ENCODE peak calls at places on chromosomes 11 and 22, in four cellular contexts. E, G, K and W are unnamed samples.
A peak's percentile ranks its signal among the peaks of the same experiment; 100 is the strongest.

GRCh38 chr22:46491936-46492335 is 45.5 kb downstream of the CELSR1 start:
- DNase-seq in G (no peak), K (no peak), E (no peak), W (peak; percentile 28)

GRCh38 chr22:33867118-33867863 is 53.0 kb downstream of the LARGE1 start:
- DNase-seq in E (no peak), K (no peak), G (no peak), W (no peak)

GRCh38 chr22:43884600-43885318 is 7.1 kb downstream of the PNPLA5 start:
- DNase-seq in E (peak; percentile 61), G (peak; percentile 84), K (peak; percentile 49), W (no peak)

GRCh38 chr11:128765571-128766530 is 72.0 kb downstream of the FLI1 start:
- DNase-seq in G (no peak), K (no peak), E (no peak), W (no peak)

GRCh38 chr11:32434387-32435151 is 770 bp downstream of the WT1 start:
- DNase-seq in K (no peak), E (no peak), G (no peak), W (no peak)

GRCh38 chr11:2395856-2396255 is 4.7 kb upstream of the TSSC4 start:
- DNase-seq in E (no peak), G (no peak), K (no peak), W (no peak)

GRCh38 chr11:125091247-125091876 is 20.1 kb downstream of the TMEM218 start:
- DNase-seq in K (no peak), E (peak; percentile 62), G (no peak), W (peak; percentile 57)

GRCh38 chr11:112706863-112707262 is 254.4 kb upstream of the NCAM1 start:
- DNase-seq in G (no peak), K (no peak), E (no peak), W (no peak)

GRCh38 chr11:77201991-77202841 is 74.2 kb downstream of the MYO7A start:
- DNase-seq in G (no peak), E (peak; percentile 45), K (no peak), W (no peak)

GRCh38 chr11:1573847-1574255 is 1.8 kb upstream of the DUSP8 start:
- DNase-seq in E (peak; percentile 71), G (peak; percentile 81), K (no peak), W (no peak)

GRCh38 chr22:50236731-50237409 is 8.0 kb downstream of the TUBGCP6 start:
- DNase-seq in G (peak; percentile 36), E (no peak), K (no peak), W (no peak)

GRCh38 chr11:33659370-33660139 is 41.1 kb downstream of the C11orf91 start:
- DNase-seq in K (no peak), G (no peak), E (no peak), W (no peak)

GRCh38 chr11:124541204-124541603 is 2.2 kb downstream of the OR8B12 start:
- DNase-seq in K (no peak), E (no peak), G (no peak), W (no peak)

GRCh38 chr11:11391796-11392195 is 38.7 kb upstream of the CSNK2A3 start:
- DNase-seq in E (no peak), G (peak; percentile 60), K (no peak), W (peak; percentile 92)

GRCh38 chr11:45169310-45170072 is 23.1 kb downstream of the PRDM11 start:
- DNase-seq in G (no peak), E (no peak), K (no peak), W (no peak)

GRCh38 chr22:24117942-24118341 is 63.3 kb upstream of the SUSD2 start:
- DNase-seq in K (no peak), E (no peak), G (peak; percentile 15), W (no peak)

GRCh38 chr11:108958446-108959123 is 293.7 kb downstream of the DDX10 start:
- DNase-seq in E (no peak), K (no peak), G (no peak), W (peak; percentile 62)

GRCh38 chr22:24076091-24076867 is 65.2 kb downstream of the CABIN1 start:
- DNase-seq in K (no peak), E (peak; percentile 35), G (no peak), W (no peak)

GRCh38 chr11:102318469-102318868 is 1.2 kb downstream of the BIRC3 start:
- DNase-seq in K (no peak), E (no peak), G (peak; percentile 43), W (no peak)

DNA sequence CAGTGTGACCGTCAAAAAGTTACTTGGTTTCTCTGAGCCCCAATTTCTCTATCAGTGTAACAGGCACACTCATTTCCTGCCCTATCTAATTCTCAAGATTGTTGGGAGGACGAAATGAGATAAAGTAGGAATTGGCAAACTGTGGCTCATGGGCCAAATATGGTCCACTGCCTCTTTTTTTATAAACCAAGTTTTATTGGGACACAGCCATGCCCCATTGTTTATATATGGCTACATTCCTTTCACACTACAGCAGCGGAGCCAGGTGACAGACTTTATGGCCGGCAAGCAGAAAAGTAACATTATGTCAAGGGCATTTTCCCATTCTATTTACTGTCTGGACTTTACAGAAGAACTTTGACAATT is 116.7 kb upstream of the TIMP3 start:
- DNase-seq in E (no peak), K (no peak), G (no peak), W (peak; percentile 37)
- TF ChIP-seq CTCF in E (no peak), K (no peak), G (no peak), W (no peak)

GRCh38 chr11:86151188-86152005 is 82.5 kb upstream of the PICALM start:
- DNase-seq in G (peak; percentile 59), E (peak; percentile 79), K (no peak), W (peak; percentile 23)

GRCh38 chr11:86153439-86153838 is 84.6 kb upstream of the PICALM start:
- DNase-seq in K (no peak), E (no peak), G (no peak), W (no peak)

GRCh38 chr11:86150826-86151187 is 81.9 kb upstream of the PICALM start:
- DNase-seq in G (no peak), E (no peak), K (no peak), W (no peak)

GRCh38 chr11:86152006-86152862 is 83.3 kb upstream of the PICALM start:
- DNase-seq in E (no peak), K (no peak), G (peak; percentile 58), W (peak; percentile 34)

DNA sequence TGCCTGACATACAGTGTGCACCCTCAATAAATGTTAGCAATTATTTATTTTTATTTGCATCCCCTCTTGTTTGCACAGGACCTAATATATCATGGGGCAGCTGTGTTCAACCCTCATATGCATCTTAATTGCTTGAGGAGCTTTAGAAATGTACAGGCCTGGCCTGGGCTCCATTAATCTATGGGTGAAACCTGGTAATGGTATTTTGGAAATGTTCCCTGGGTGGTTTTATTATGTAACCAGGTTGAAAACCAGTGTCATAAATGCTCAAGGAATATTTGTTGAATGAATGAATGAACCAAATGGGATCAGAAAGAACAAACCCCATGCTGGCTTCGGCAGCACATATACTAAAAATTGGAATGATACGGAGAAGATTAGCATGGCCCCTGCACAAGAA is 84.0 kb upstream of the PICALM start:
- DNase-seq in E (no peak), K (no peak), G (no peak), W (no peak)
- TF ChIP-seq CTCF in E (no peak), K (no peak), G (no peak), W (no peak)

GRCh38 chr11:8911040-8911823 is at the start of gene AKIP1:
- DNase-seq in K (peak; percentile 86), G (peak; percentile 93), E (peak; percentile 98), W (peak; percentile 86)

GRCh38 chr11:8914661-8915018 is 3.7 kb downstream of the AKIP1 start:
- DNase-seq in G (no peak), K (no peak), E (no peak), W (no peak)

GRCh38 chr11:8917157-8917820 is 6.3 kb downstream of the AKIP1 start:
- DNase-seq in G (no peak), K (no peak), E (peak; percentile 76), W (peak; percentile 70)

GRCh38 chr11:8910662-8911039 is 338 bp upstream of the AKIP1 start:
- DNase-seq in G (no peak), K (no peak), E (no peak), W (no peak)

GRCh38 chr11:8913961-8914660 is 3.1 kb downstream of the AKIP1 start:
- DNase-seq in G (peak; percentile 36), K (no peak), E (no peak), W (no peak)
- TF ChIP-seq CTCF in G (peak; percentile 70), K (peak; percentile 41), E (peak; percentile 63), W (peak; percentile 78)

GRCh38 chr11:12961615-12962014 is 47.5 kb upstream of the RASSF10 start:
- DNase-seq in K (no peak), G (no peak), E (no peak), W (peak; percentile 18)
- TF ChIP-seq CTCF in K (no peak), G (no peak), E (no peak), W (no peak)

DNA sequence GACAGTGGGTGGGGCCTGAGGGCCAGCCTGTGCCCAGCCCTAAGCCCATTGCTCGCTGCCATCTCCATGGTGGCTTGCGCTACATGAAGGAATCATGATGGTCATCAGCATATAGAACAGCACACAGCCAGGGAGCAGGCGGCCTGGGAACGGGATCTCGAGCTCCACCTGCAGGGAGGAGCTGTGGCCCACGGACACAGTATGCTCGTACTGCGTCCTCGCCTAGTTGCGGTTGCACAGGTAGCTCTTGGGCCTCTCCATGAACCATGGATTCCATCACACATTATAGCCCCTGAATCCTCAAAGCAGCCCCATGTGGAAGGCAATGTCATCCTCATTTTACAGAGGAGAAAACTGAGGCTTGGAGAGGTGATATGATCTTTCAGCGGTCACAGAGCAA is 15.1 kb downstream of the SEC14L4 start:
- DNase-seq in K (no peak), E (no peak), G (no peak), W (no peak)
- TF ChIP-seq CTCF in K (no peak), E (no peak), G (no peak), W (peak; percentile 42)

GRCh38 chr11:123161386-123161785 is 33.7 kb downstream of the CLMP start:
- DNase-seq in G (no peak), E (no peak), K (no peak), W (no peak)

GRCh38 chr11:123166095-123166559 is 28.9 kb downstream of the CLMP start:
- DNase-seq in K (peak; percentile 35), E (peak; percentile 84), G (no peak), W (peak; percentile 43)

GRCh38 chr11:123163621-123164020 is 31.4 kb downstream of the CLMP start:
- DNase-seq in K (no peak), G (no peak), E (no peak), W (no peak)

GRCh38 chr11:123168236-123168635 is 26.8 kb downstream of the CLMP start:
- DNase-seq in E (no peak), K (no peak), G (no peak), W (no peak)

GRCh38 chr11:123164732-123165450 is 30.2 kb downstream of the CLMP start:
- DNase-seq in K (no peak), G (no peak), E (no peak), W (no peak)
- TF ChIP-seq CTCF in K (no peak), G (no peak), E (no peak), W (no peak)